ENCODE peak calls at places on chromosomes 11 and 22, in four cellular contexts. One of them, this sample, is unnamed.

GRCh38 chr11:111310088-111310487 is 11.7 kb downstream of the POU2AF3 start:
- DNase-seq in CD8-positive, alpha-beta memory T cell: no peak
- DNase-seq in aorta: no peak
- DNase-seq in HAP-1: no peak
- DNase-seq in this sample: no peak

GRCh38 chr11:132093861-132094260 is 723.4 kb downstream of the NTM start:
- DNase-seq in CD8-positive, alpha-beta memory T cell: no peak
- DNase-seq in HAP-1: no peak
- DNase-seq in aorta: no peak
- DNase-seq in this sample: no peak

GRCh38 chr11:62556872-62557631 is 10.4 kb upstream of the AHNAK start:
- DNase-seq in aorta: peak
- DNase-seq in HAP-1: no peak
- DNase-seq in CD8-positive, alpha-beta memory T cell: peak
- DNase-seq in this sample: no peak

GRCh38 chr22:36773935-36774334 is 2.0 kb downstream of the IFT27 start:
- DNase-seq in aorta: peak
- DNase-seq in HAP-1: no peak
- DNase-seq in CD8-positive, alpha-beta memory T cell: no peak
- DNase-seq in this sample: no peak

GRCh38 chr11:41040474-41040873 is 419.0 kb downstream of the LRRC4C start:
- DNase-seq in HAP-1: no peak
- DNase-seq in CD8-positive, alpha-beta memory T cell: no peak
- DNase-seq in aorta: no peak
- DNase-seq in this sample: no peak

GRCh38 chr11:36372101-36372767 is 76.1 kb downstream of the PRR5L start:
- DNase-seq in HAP-1: no peak
- DNase-seq in aorta: peak
- DNase-seq in CD8-positive, alpha-beta memory T cell: no peak
- DNase-seq in this sample: no peak

GRCh38 chr11:66291303-66291705 is 390 bp upstream of the TMEM151A start:
- DNase-seq in CD8-positive, alpha-beta memory T cell: no peak
- DNase-seq in HAP-1: no peak
- DNase-seq in aorta: peak
- DNase-seq in this sample: peak

GRCh38 chr11:109405671-109406070 is 16.3 kb upstream of the C11orf87 start:
- DNase-seq in HAP-1: no peak
- DNase-seq in aorta: no peak
- DNase-seq in CD8-positive, alpha-beta memory T cell: no peak
- DNase-seq in this sample: no peak

GRCh38 chr22:19646383-19646782 is 67.9 kb upstream of the SEPTIN5 start:
- DNase-seq in CD8-positive, alpha-beta memory T cell: no peak
- DNase-seq in aorta: no peak
- DNase-seq in HAP-1: no peak
- DNase-seq in this sample: no peak

GRCh38 chr11:34256591-34256990 is 101.2 kb downstream of the ABTB2 start:
- DNase-seq in CD8-positive, alpha-beta memory T cell: no peak
- DNase-seq in aorta: no peak
- DNase-seq in HAP-1: no peak
- DNase-seq in this sample: no peak

GRCh38 chr11:121326230-121326629 is 33.7 kb downstream of the SC5D start:
- DNase-seq in aorta: no peak
- DNase-seq in CD8-positive, alpha-beta memory T cell: no peak
- DNase-seq in HAP-1: no peak
- DNase-seq in this sample: no peak

GRCh38 chr22:45334068-45334467 is 24.3 kb downstream of the FAM118A start:
- DNase-seq in HAP-1: no peak
- DNase-seq in CD8-positive, alpha-beta memory T cell: no peak
- DNase-seq in aorta: no peak
- DNase-seq in this sample: no peak

GRCh38 chr11:7204778-7205177 is 46.9 kb upstream of the SYT9 start:
- DNase-seq in aorta: no peak
- DNase-seq in CD8-positive, alpha-beta memory T cell: no peak
- DNase-seq in HAP-1: no peak
- DNase-seq in this sample: no peak

GRCh38 chr22:38163844-38164577 is 17.6 kb downstream of the PLA2G6 start:
- DNase-seq in aorta: no peak
- DNase-seq in CD8-positive, alpha-beta memory T cell: no peak
- DNase-seq in HAP-1: no peak
- DNase-seq in this sample: peak

GRCh38 chr11:66418168-66418985 is 2.5 kb upstream of the NPAS4 start:
- DNase-seq in CD8-positive, alpha-beta memory T cell: peak
- DNase-seq in aorta: peak
- DNase-seq in HAP-1: peak
- DNase-seq in this sample: peak

GRCh38 chr11:26297179-26297970 is 34.6 kb upstream of the ANO3 start:
- DNase-seq in HAP-1: peak
- DNase-seq in aorta: no peak
- DNase-seq in CD8-positive, alpha-beta memory T cell: no peak
- DNase-seq in this sample: peak

GRCh38 chr11:23021287-23021863 is 161.1 kb upstream of the CCDC179 start:
- DNase-seq in CD8-positive, alpha-beta memory T cell: no peak
- DNase-seq in aorta: no peak
- DNase-seq in HAP-1: peak
- DNase-seq in this sample: peak

GRCh38 chr22:21942407-21942895 is 10.2 kb downstream of the PPM1F start:
- DNase-seq in CD8-positive, alpha-beta memory T cell: no peak
- DNase-seq in aorta: peak
- DNase-seq in HAP-1: no peak
- DNase-seq in this sample: no peak

GRCh38 chr11:112780351-112781043 is 180.7 kb upstream of the NCAM1 start:
- DNase-seq in HAP-1: no peak
- DNase-seq in CD8-positive, alpha-beta memory T cell: no peak
- DNase-seq in aorta: peak
- DNase-seq in this sample: peak

GRCh38 chr11:6371825-6372224 is 18.4 kb upstream of the SMPD1 start:
- DNase-seq in aorta: no peak
- DNase-seq in CD8-positive, alpha-beta memory T cell: no peak
- DNase-seq in HAP-1: no peak
- DNase-seq in this sample: no peak

GRCh38 chr11:123065634-123066033 is 3.7 kb upstream of the HSPA8 start:
- DNase-seq in CD8-positive, alpha-beta memory T cell: no peak
- DNase-seq in HAP-1: no peak
- DNase-seq in aorta: no peak
- DNase-seq in this sample: no peak

GRCh38 chr22:33898121-33898520 is 22.2 kb downstream of the LARGE1 start:
- DNase-seq in aorta: no peak
- DNase-seq in CD8-positive, alpha-beta memory T cell: no peak
- DNase-seq in HAP-1: no peak
- DNase-seq in this sample: no peak
- H3K4me3 ChIP-seq in aorta: no peak
- H3K4me3 ChIP-seq in CD8-positive, alpha-beta memory T cell: no peak
- H3K4me3 ChIP-seq in HAP-1: no peak
- H3K4me3 ChIP-seq in this sample: no peak

GRCh38 chr11:77129069-77129840 is 1.2 kb downstream of the MYO7A start:
- DNase-seq in aorta: no peak
- DNase-seq in CD8-positive, alpha-beta memory T cell: no peak
- DNase-seq in HAP-1: no peak
- DNase-seq in this sample: no peak
- H3K4me3 ChIP-seq in aorta: no peak
- H3K4me3 ChIP-seq in CD8-positive, alpha-beta memory T cell: no peak
- H3K4me3 ChIP-seq in HAP-1: no peak
- H3K4me3 ChIP-seq in this sample: no peak

GRCh38 chr11:16607675-16608644 is 130.5 kb upstream of the C11orf58 start:
- DNase-seq in CD8-positive, alpha-beta memory T cell: no peak
- DNase-seq in HAP-1: peak
- DNase-seq in aorta: peak
- DNase-seq in this sample: peak
- H3K4me3 ChIP-seq in CD8-positive, alpha-beta memory T cell: no peak
- H3K4me3 ChIP-seq in HAP-1: peak
- H3K4me3 ChIP-seq in aorta: peak
- H3K4me3 ChIP-seq in this sample: peak

GRCh38 chr22:17368727-17369552 is at the start of gene CECR2:
- DNase-seq in CD8-positive, alpha-beta memory T cell: no peak
- DNase-seq in HAP-1: peak
- DNase-seq in aorta: no peak
- DNase-seq in this sample: peak

GRCh38 chr22:17370036-17370765 is 941 bp downstream of the CECR2 start:
- DNase-seq in HAP-1: no peak
- DNase-seq in aorta: no peak
- DNase-seq in CD8-positive, alpha-beta memory T cell: no peak
- DNase-seq in this sample: peak

GRCh38 chr22:17368144-17368726 is 1.0 kb upstream of the CECR2 start:
- DNase-seq in aorta: no peak
- DNase-seq in HAP-1: peak
- DNase-seq in CD8-positive, alpha-beta memory T cell: no peak
- DNase-seq in this sample: no peak

GRCh38 chr22:17370766-17371181 is 1.5 kb downstream of the CECR2 start:
- DNase-seq in aorta: no peak
- DNase-seq in HAP-1: no peak
- DNase-seq in CD8-positive, alpha-beta memory T cell: no peak
- DNase-seq in this sample: no peak

GRCh38 chr22:17369553-17370035 is 334 bp downstream of the CECR2 start:
- DNase-seq in CD8-positive, alpha-beta memory T cell: no peak
- DNase-seq in aorta: no peak
- DNase-seq in HAP-1: no peak
- DNase-seq in this sample: peak
- H3K4me3 ChIP-seq in CD8-positive, alpha-beta memory T cell: no peak
- H3K4me3 ChIP-seq in aorta: peak
- H3K4me3 ChIP-seq in HAP-1: peak
- H3K4me3 ChIP-seq in this sample: peak

DNA sequence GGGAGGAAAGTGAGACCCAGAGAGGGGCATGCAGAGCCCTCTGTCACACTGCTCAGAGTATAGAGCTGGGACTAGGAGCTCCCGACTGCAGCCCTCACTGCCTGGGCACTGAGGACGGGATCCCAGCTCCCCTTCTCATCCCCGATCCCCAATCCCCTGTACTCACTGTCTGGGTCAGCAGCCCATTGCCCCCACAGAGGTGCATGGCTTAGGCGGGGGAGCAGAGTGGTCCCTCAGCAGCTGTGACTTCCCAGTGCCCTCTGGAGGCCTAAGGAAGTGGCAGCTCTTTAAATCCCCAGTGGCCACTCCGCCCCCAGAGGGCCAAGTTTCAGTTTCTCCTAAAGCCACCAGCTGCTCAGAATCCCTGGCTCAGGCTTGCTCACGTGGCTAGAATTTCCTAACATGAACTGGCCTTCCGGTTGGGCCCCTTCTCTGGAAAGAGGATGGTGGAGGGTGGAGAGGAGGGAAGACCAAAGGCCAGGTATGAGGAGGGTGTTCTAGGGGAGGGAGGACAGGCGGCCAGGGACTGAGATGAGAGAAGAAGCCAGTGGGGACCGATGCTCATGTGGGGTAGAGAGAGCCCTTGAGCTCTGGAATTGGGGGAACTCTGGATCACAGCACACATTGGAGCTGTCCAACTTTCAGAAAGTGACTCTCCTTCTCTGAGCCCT is at the start of gene BATF2:
- DNase-seq in HAP-1: peak
- DNase-seq in aorta: peak
- DNase-seq in CD8-positive, alpha-beta memory T cell: no peak
- DNase-seq in this sample: peak
- H3K4me3 ChIP-seq in HAP-1: no peak
- H3K4me3 ChIP-seq in aorta: peak
- H3K4me3 ChIP-seq in CD8-positive, alpha-beta memory T cell: no peak
- H3K4me3 ChIP-seq in this sample: no peak

GRCh38 chr11:73200256-73200655 is 17.8 kb upstream of the P2RY2 start:
- DNase-seq in aorta: peak
- DNase-seq in HAP-1: no peak
- DNase-seq in CD8-positive, alpha-beta memory T cell: no peak
- DNase-seq in this sample: no peak
- H3K4me3 ChIP-seq in aorta: no peak
- H3K4me3 ChIP-seq in HAP-1: no peak
- H3K4me3 ChIP-seq in CD8-positive, alpha-beta memory T cell: no peak
- H3K4me3 ChIP-seq in this sample: no peak

DNA sequence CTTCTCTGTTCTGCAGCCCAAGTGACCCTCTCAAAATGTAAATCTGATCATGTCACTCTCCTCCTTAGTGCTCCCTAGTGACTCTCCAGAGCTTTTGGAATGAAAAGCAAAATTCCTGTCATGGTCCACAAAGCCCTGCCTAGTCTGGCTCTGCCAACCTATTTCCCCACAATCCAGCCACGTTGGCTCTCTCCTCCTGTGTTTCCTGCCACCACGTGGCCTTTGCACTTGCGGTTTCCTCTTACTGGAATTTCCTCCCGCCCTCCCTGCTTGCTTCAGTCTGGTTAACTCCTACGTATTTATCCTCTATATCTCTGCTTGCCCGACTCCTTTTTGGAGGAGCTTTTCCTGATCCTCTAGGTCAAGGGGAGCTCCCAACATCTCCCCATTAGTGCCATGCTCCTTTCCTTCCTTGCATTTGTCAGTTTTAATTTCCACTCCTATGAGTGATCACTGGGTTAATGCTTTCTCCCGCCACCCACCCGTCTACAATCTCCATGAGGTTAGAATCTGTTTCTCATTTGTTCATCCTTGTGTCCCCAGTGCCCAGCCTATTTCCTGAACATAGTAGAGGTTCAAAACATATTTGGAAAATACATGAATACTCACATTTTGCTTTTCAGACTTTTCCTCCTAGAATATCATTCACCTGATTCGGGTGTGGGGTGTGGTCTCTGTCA is 11.5 kb downstream of the NNMT start:
- DNase-seq in HAP-1: no peak
- DNase-seq in CD8-positive, alpha-beta memory T cell: no peak
- DNase-seq in aorta: peak
- DNase-seq in this sample: no peak
- H3K4me3 ChIP-seq in HAP-1: no peak
- H3K4me3 ChIP-seq in CD8-positive, alpha-beta memory T cell: no peak
- H3K4me3 ChIP-seq in aorta: no peak
- H3K4me3 ChIP-seq in this sample: no peak

This sample was measured in Caco-2.